ENCODE peak calls at places on chromosomes 16 and 17, in eight cellular contexts. J, G, N, U, A, P, W and F are unnamed samples. For H3K4me1, the result is how much of the 10 kb centered on the place peaks cover.

GRCh38 chr16:12758031-12758669 is 45.5 kb downstream of the CPPED1 start:
- DNase-seq in J (no peak), G (no peak), N (no peak), U (no peak), A (no peak), P (no peak), W (no peak), F (peak)

GRCh38 chr17:19733953-19734526 is 14.1 kb downstream of the ALDH3A1 start:
- DNase-seq in J (peak), G (no peak), N (no peak), U (no peak), A (no peak), P (no peak), W (no peak), F (no peak)

GRCh38 chr16:79628501-79628975 is 28.0 kb upstream of the MAF start:
- DNase-seq in J (no peak), G (no peak), N (no peak), U (no peak), A (no peak), P (no peak), W (peak), F (no peak)

GRCh38 chr16:15542734-15543347 is 100.1 kb downstream of the MARF1 start:
- DNase-seq in J (no peak), G (no peak), N (no peak), U (no peak), A (no peak), P (no peak), W (no peak), F (no peak)

GRCh38 chr17:33725675-33726271 is 432.7 kb upstream of the ASIC2 start:
- DNase-seq in J (peak), G (peak), N (no peak), U (no peak), A (peak), P (peak), W (peak), F (peak)

GRCh38 chr17:57284984-57285646 is 28.8 kb downstream of the MSI2 start:
- DNase-seq in J (peak), G (no peak), N (no peak), U (peak), A (no peak), P (no peak), W (no peak), F (no peak)

GRCh38 chr16:14151256-14152030 is 80.3 kb downstream of the MRTFB start:
- DNase-seq in J (no peak), G (no peak), N (no peak), U (no peak), A (no peak), P (no peak), W (no peak), F (no peak)

GRCh38 chr16:17149904-17150483 is 320.8 kb downstream of the XYLT1 start:
- DNase-seq in J (no peak), G (no peak), N (no peak), U (no peak), A (no peak), P (no peak), W (no peak), F (no peak)

GRCh38 chr16:11139624-11140375 is 116.2 kb downstream of the SOCS1 start:
- DNase-seq in J (no peak), G (no peak), N (no peak), U (no peak), A (peak), P (no peak), W (no peak), F (no peak)

GRCh38 chr17:49515196-49515770 is 20.2 kb downstream of the NGFR start:
- DNase-seq in J (peak), G (peak), N (peak), U (peak), A (peak), P (peak), W (peak), F (peak)

GRCh38 chr17:3687949-3688614 is 7.9 kb downstream of the P2RX5 start:
- DNase-seq in J (no peak), G (no peak), N (no peak), U (no peak), A (no peak), P (no peak), W (no peak), F (no peak)

GRCh38 chr17:3690094-3690715 is 5.8 kb downstream of the P2RX5 start:
- DNase-seq in J (no peak), G (no peak), N (no peak), U (no peak), A (no peak), P (no peak), W (no peak), F (no peak)

GRCh38 chr17:3691539-3692166 is 4.3 kb downstream of the P2RX5 start:
- DNase-seq in J (no peak), G (no peak), N (no peak), U (no peak), A (peak), P (no peak), W (no peak), F (no peak)

GRCh38 chr17:3689262-3690093 is 6.5 kb downstream of the P2RX5 start:
- DNase-seq in J (no peak), G (no peak), N (no peak), U (no peak), A (no peak), P (peak), W (no peak), F (no peak)

DNA sequence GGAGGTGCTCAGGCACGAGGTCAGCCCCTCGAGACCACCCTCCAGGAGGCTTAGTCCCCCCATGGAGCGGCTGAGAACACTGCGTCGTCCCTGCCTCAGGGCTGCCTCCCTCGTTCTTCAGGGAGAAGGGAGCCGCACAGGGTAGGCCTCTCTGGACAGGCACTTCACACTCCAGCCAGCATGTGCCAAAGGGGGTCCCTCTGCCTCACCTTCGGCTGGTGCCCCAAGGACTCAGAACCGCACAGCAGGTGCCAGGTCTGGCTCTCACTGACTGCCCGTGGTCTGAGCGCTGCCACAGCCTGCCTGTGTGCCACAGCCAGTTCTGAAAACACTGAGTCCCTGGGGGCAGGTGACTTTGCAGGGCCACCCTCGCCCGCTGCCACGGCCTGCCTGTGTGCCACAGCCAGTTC is 7.1 kb downstream of the P2RX5 start:
- DNase-seq in J (no peak), G (no peak), N (no peak), U (no peak), A (no peak), P (peak), W (no peak), F (no peak)
- H3K4me1 ChIP-seq in J (under half), G (under half), N (under half), U (under half), A (under half), P (under half), W (under half), F (under half)

GRCh38 chr17:75848523-75849303 is 4.5 kb upstream of the UNC13D start:
- DNase-seq in J (peak), G (peak), N (peak), U (peak), A (peak), P (peak), W (peak), F (peak)

GRCh38 chr17:75847595-75848522 is 3.7 kb upstream of the UNC13D start:
- DNase-seq in J (no peak), G (no peak), N (no peak), U (no peak), A (no peak), P (no peak), W (no peak), F (no peak)

GRCh38 chr17:75845933-75846700 is 1.9 kb upstream of the UNC13D start:
- DNase-seq in J (peak), G (no peak), N (no peak), U (no peak), A (peak), P (peak), W (peak), F (no peak)

GRCh38 chr17:75845058-75845711 is 981 bp upstream of the UNC13D start:
- DNase-seq in J (peak), G (peak), N (peak), U (peak), A (peak), P (peak), W (peak), F (peak)

DNA sequence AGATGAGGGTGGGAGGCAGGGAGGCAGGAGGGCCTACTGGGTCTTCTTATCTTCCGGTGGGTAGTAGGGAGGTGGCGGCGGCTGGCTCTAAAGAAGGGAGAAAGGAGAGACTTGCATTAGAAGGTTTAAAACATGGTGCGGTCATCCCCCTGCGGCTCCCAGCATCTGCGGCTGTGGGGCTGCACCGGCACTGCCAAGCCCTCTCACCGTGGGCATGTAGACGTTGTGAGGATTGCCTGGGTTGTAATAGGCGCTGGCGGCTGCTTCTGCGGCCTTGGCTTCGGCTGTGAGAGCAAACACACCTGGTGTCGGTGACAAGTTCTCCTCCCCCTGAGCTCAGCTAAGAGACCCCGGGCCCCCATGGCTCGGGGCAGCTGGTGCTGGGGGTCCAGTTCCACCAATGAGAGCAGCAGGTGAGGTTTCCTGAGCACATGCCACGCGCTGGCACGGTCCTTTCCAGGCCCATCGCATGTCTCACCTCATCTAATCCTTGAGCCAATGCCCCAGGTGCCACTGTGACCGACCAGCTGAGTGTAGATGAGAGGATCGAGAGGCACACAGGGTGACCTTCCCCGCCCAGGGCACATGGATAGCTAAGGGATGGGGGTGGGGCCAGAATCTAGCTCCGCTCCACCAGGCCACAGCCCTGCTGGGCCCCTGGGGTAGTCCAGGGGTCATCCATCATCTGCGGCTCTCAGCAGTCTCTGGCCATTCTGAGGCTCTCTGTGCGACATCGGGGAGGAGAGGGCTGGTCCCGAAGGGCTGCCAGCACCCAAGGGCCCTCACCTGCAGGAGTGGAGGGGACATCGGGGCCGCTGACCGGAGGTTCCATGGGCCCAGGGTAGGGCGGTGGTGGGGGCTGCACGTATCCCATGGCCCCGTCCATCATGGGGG is 2.7 kb upstream of the UNC13D start:
- DNase-seq in J (no peak), G (no peak), N (no peak), U (peak), A (no peak), P (no peak), W (no peak), F (no peak)
- H3K4me1 ChIP-seq in J (under half), G (under half), N (under half), U (under half), A (under half), P (half or more), W (under half), F (under half)

DNA sequence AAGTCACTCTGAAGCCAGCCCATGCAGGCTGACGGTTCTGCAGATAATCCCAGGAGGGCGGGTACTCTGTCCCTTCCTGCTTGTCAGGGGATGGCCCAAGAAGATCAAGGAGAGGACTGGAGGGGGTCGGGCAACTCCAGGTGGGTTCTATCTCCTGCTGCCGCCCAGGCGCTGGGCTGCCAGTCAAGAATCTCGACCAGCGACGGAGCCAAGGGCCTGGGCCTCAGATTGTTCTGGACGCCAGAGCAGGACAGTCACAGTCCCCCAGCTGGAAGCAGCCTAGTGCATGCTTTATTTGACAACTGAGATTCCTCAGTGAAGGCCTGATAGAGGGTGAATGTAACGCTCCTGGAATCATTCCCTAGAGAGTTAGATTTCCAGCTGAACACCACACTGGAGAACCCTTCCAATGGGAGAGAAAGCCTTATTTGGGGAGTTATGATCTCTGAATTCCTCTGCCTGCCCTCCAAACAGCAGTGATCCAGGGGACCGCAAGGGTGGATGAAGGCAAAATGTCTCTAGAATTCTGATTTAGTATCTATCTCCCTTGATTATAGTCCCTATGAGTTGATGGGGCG is 1.2 kb upstream of the KIFC3 start:
- DNase-seq in J (no peak), G (no peak), N (no peak), U (no peak), A (no peak), P (peak), W (no peak), F (peak)
- H3K4me1 ChIP-seq in J (under half), G (half or more), N (under half), U (under half), A (under half), P (half or more), W (under half), F (under half)

GRCh38 chr17:42405963-42406495 is 17.0 kb downstream of the CAVIN1 start:
- DNase-seq in J (peak), G (peak), N (peak), U (peak), A (peak), P (peak), W (peak), F (peak)
- H3K4me1 ChIP-seq in J (under half), G (half or more), N (under half), U (under half), A (under half), P (half or more), W (under half), F (under half)

DNA sequence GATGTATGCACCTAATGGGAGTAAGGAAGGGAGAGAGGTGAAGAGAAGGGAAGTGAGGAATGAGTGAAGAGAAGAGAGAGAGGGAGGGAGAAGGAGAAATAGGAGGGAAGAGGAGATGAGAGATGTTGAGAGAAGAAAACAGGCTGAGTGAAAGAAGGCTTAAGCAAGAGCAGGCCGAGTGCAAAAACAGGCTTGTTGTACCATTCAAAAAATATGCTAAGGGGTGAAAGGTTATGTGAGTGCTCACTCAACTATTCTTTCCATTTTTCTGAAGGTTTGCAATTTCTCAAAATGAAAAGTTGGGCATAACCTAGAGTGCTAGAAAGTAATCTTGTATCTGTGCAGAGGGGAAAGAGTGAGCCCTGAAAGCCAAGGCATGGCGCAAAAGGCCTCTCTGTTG is 22.9 kb downstream of the RPGRIP1L start:
- DNase-seq in J (no peak), G (no peak), N (no peak), U (no peak), A (no peak), P (no peak), W (no peak), F (no peak)
- H3K4me1 ChIP-seq in J (under half), G (under half), N (under half), U (under half), A (under half), P (under half), W (under half), F (under half)

GRCh38 chr17:75064867-75065561 is 18.0 kb downstream of the KCTD2 start:
- DNase-seq in J (no peak), G (no peak), N (no peak), U (no peak), A (peak), P (no peak), W (no peak), F (no peak)
- H3K4me1 ChIP-seq in J (under half), G (under half), N (under half), U (under half), A (under half), P (under half), W (under half), F (under half)

DNA sequence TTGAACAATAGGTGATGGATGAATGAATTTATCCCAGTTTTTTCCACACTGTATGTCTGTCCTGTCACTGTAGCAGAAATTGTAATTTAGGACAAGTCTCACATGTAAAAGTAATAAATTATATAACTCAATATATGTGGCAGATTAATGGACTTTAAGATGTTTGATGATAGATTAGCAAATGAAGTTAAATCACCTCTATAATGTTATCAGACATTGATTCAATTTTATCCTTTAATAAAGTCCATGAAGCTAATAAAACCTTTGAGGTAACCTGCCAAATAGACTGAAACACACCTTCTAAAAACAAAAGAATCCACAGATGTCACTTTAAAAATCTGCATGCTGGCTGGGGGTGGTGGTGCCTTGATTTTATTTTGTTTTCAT is 83.3 kb upstream of the CORO6 start:
- DNase-seq in J (no peak), G (no peak), N (no peak), U (no peak), A (no peak), P (no peak), W (no peak), F (no peak)
- H3K4me1 ChIP-seq in J (under half), G (under half), N (under half), U (under half), A (under half), P (half or more), W (under half), F (under half)

GRCh38 chr16:82082543-82083244 is 47.6 kb downstream of the HSD17B2 start:
- DNase-seq in J (no peak), G (no peak), N (no peak), U (no peak), A (no peak), P (no peak), W (no peak), F (no peak)
- H3K4me1 ChIP-seq in J (under half), G (under half), N (under half), U (under half), A (under half), P (under half), W (under half), F (under half)

GRCh38 chr17:17693955-17694228 is 12.6 kb downstream of the RAI1 start:
- DNase-seq in J (no peak), G (no peak), N (no peak), U (no peak), A (peak), P (no peak), W (no peak), F (peak)
- H3K4me1 ChIP-seq in J (under half), G (half or more), N (under half), U (under half), A (under half), P (half or more), W (under half), F (under half)

DNA sequence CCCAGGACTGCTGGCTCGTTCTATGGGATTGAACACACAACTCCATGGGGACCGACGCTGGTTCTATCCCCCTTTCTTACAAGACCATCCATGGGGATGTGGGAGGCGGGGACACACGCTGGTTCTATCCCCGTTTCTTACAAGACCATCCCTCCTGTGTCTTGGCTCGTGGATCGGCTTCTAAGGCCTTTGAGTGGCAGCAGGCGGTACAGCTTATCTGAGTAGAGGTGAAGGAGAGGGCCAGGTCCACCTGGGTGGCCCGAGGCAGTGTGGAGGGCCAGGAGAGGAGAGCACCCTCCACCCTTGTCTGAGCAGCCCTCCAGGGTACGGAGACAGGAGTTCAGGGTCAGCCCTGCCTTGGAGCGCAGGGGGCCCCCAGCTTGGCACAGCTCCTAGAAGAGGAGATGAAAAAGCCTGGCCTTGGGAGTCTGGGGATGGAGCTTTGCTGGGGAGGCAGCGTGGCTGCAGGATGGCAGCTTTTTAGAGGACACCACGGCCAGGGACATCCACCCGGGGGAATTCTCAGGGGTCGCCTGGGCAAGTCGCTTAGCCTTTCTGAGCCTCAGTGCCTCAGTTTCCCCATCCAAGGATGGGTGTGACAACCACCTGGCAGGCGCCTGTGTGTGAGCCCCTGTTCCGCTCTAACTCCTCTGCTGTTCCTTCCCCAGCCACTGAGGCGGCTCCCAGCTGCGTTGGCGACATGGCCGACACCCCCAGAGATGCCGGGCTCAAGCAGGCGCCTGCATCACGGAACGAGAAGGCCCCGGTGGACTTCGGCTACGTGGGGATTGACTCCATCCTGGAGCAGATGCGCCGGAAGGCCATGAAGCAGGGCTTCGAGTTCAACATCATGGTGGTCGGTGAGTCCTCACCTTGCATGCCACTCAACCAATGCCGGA is 341.0 kb downstream of the SEC14L1 start:
- DNase-seq in J (no peak), G (no peak), N (no peak), U (peak), A (no peak), P (no peak), W (no peak), F (no peak)
- H3K4me1 ChIP-seq in J (under half), G (under half), N (under half), U (under half), A (under half), P (under half), W (under half), F (under half)